ENCODE peak calls at places on chromosomes 3 and 15, in seven cellular contexts. One of them, this sample, is unnamed.

GRCh38 chr3:123159926-123160635 is 41.7 kb upstream of the SEC22A start:
- DNase-seq in stomach: no peak
- DNase-seq in PC-3: no peak
- DNase-seq in IMR-90: peak; percentile 62
- DNase-seq in psoas muscle: no peak
- DNase-seq in ovary: no peak
- DNase-seq in Panc1: no peak
- DNase-seq in this sample: no peak

GRCh38 chr3:34942256-34942655 is 697.1 kb upstream of the ARPP21 start:
- DNase-seq in stomach: no peak
- DNase-seq in PC-3: no peak
- DNase-seq in IMR-90: no peak
- DNase-seq in psoas muscle: no peak
- DNase-seq in ovary: no peak
- DNase-seq in Panc1: no peak
- DNase-seq in this sample: no peak

GRCh38 chr15:96181873-96182301 is 148.6 kb upstream of the NR2F2 start:
- DNase-seq in stomach: no peak
- DNase-seq in PC-3: no peak
- DNase-seq in IMR-90: peak; percentile 88
- DNase-seq in psoas muscle: peak; percentile 81
- DNase-seq in ovary: peak; percentile 81
- DNase-seq in Panc1: no peak
- DNase-seq in this sample: peak; percentile 57

GRCh38 chr3:180416111-180416541 is 185.8 kb upstream of the TTC14 start:
- DNase-seq in stomach: no peak
- DNase-seq in PC-3: peak; percentile 86
- DNase-seq in IMR-90: peak; percentile 35
- DNase-seq in psoas muscle: no peak
- DNase-seq in ovary: no peak
- DNase-seq in Panc1: peak; percentile 18
- DNase-seq in this sample: no peak

GRCh38 chr3:143252931-143253330 is 133.4 kb downstream of the CHST2 start:
- DNase-seq in stomach: no peak
- DNase-seq in PC-3: no peak
- DNase-seq in IMR-90: no peak
- DNase-seq in psoas muscle: no peak
- DNase-seq in ovary: no peak
- DNase-seq in Panc1: no peak
- DNase-seq in this sample: no peak

GRCh38 chr15:29124581-29125381 is 144.8 kb downstream of the NSMCE3 start:
- DNase-seq in stomach: no peak
- DNase-seq in PC-3: peak; percentile 28
- DNase-seq in IMR-90: peak; percentile 12
- DNase-seq in psoas muscle: peak; percentile 28
- DNase-seq in ovary: no peak
- DNase-seq in Panc1: no peak
- DNase-seq in this sample: peak; percentile 2

GRCh38 chr15:35491999-35492398 is 54.0 kb downstream of the DPH6 start:
- DNase-seq in stomach: no peak
- DNase-seq in PC-3: no peak
- DNase-seq in IMR-90: no peak
- DNase-seq in psoas muscle: no peak
- DNase-seq in ovary: no peak
- DNase-seq in Panc1: no peak
- DNase-seq in this sample: no peak

GRCh38 chr3:150407051-150407817 is 864 bp upstream of the TSC22D2 start:
- DNase-seq in stomach: no peak
- DNase-seq in PC-3: peak; percentile 44
- DNase-seq in IMR-90: peak; percentile 22
- DNase-seq in psoas muscle: no peak
- DNase-seq in ovary: peak; percentile 26
- DNase-seq in Panc1: no peak
- DNase-seq in this sample: no peak

GRCh38 chr3:71309342-71309741 is 274.2 kb downstream of the FOXP1 start:
- DNase-seq in stomach: no peak
- DNase-seq in PC-3: no peak
- DNase-seq in IMR-90: no peak
- DNase-seq in psoas muscle: no peak
- DNase-seq in ovary: no peak
- DNase-seq in Panc1: no peak
- DNase-seq in this sample: no peak

GRCh38 chr3:23017800-23018199 is 185.3 kb upstream of the UBE2E2 start:
- DNase-seq in stomach: no peak
- DNase-seq in PC-3: peak; percentile 97
- DNase-seq in IMR-90: peak; percentile 33
- DNase-seq in psoas muscle: no peak
- DNase-seq in ovary: no peak
- DNase-seq in Panc1: no peak
- DNase-seq in this sample: no peak

GRCh38 chr3:147369671-147370123 is 36.6 kb downstream of the ZIC4 start:
- DNase-seq in stomach: no peak
- DNase-seq in PC-3: no peak
- DNase-seq in IMR-90: no peak
- DNase-seq in psoas muscle: no peak
- DNase-seq in ovary: no peak
- DNase-seq in Panc1: no peak
- DNase-seq in this sample: no peak

GRCh38 chr3:118932822-118933558 is 101.7 kb downstream of the IGSF11 start:
- DNase-seq in stomach: peak; percentile 38
- DNase-seq in PC-3: no peak
- DNase-seq in IMR-90: no peak
- DNase-seq in psoas muscle: peak; percentile 87
- DNase-seq in ovary: peak; percentile 27
- DNase-seq in Panc1: no peak
- DNase-seq in this sample: peak; percentile 50

GRCh38 chr3:117681619-117682018 is 972.0 kb downstream of the TUSC7 start:
- DNase-seq in stomach: no peak
- DNase-seq in PC-3: no peak
- DNase-seq in IMR-90: peak; percentile 87
- DNase-seq in psoas muscle: no peak
- DNase-seq in ovary: no peak
- DNase-seq in Panc1: no peak
- DNase-seq in this sample: no peak

GRCh38 chr3:31804251-31805051 is 176.6 kb downstream of the OSBPL10 start:
- DNase-seq in stomach: no peak
- DNase-seq in PC-3: peak; percentile 32
- DNase-seq in IMR-90: no peak
- DNase-seq in psoas muscle: no peak
- DNase-seq in ovary: no peak
- DNase-seq in Panc1: no peak
- DNase-seq in this sample: no peak

GRCh38 chr15:89444855-89445254 is 51.5 kb downstream of the RHCG start:
- DNase-seq in stomach: no peak
- DNase-seq in PC-3: no peak
- DNase-seq in IMR-90: no peak
- DNase-seq in psoas muscle: no peak
- DNase-seq in ovary: no peak
- DNase-seq in Panc1: no peak
- DNase-seq in this sample: no peak

GRCh38 chr3:53675022-53675697 is 171.1 kb downstream of the CHDH start:
- DNase-seq in stomach: no peak
- DNase-seq in PC-3: no peak
- DNase-seq in IMR-90: no peak
- DNase-seq in psoas muscle: no peak
- DNase-seq in ovary: no peak
- DNase-seq in Panc1: no peak
- DNase-seq in this sample: no peak

DNA sequence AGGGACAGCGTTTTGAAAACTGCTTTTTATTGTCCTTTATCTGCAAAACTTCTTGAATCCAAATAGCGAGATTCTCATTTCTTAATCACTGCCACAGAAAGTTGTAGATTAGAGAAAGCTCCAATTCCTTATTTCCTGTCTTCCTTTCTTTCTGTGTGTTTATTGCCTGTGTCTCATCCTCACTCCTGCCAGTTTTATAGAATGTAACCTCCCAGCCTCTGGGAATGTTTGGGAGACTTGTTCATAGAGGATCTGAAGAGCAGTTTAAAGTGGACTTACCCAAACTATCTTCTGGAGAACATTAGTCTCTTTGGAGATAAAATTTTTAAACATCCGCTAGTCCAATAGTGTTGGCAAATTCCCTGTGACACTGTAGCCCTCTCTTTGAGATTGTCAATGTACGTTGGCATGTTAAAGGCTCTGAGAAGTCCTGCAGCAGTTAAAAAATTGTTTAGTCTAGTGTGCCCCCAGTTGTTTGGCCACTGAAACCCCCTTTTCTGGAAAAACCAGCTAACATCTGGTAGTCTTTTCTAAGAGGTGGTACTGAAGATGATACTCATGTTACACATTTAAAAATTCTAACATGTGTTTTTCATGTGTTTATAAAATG is 50.5 kb downstream of the FLNB start:
- DNase-seq in stomach: no peak
- DNase-seq in PC-3: peak; percentile 65
- DNase-seq in IMR-90: peak; percentile 87
- DNase-seq in psoas muscle: no peak
- DNase-seq in ovary: no peak
- DNase-seq in Panc1: no peak
- DNase-seq in this sample: no peak
- H3K4me1 ChIP-seq in stomach: peaks cover 33% of the 10 kb centered on the region
- H3K4me1 ChIP-seq in PC-3: peaks cover 60% of the 10 kb centered on the region
- H3K4me1 ChIP-seq in IMR-90: peaks cover 36% of the 10 kb centered on the region
- H3K4me1 ChIP-seq in psoas muscle: peaks cover 3% of the 10 kb centered on the region
- H3K4me1 ChIP-seq in ovary: peaks cover 14% of the 10 kb centered on the region
- H3K4me1 ChIP-seq in Panc1: peaks cover 73% of the 10 kb centered on the region
- H3K4me1 ChIP-seq in this sample: no peaks in the 10 kb centered on the region

DNA sequence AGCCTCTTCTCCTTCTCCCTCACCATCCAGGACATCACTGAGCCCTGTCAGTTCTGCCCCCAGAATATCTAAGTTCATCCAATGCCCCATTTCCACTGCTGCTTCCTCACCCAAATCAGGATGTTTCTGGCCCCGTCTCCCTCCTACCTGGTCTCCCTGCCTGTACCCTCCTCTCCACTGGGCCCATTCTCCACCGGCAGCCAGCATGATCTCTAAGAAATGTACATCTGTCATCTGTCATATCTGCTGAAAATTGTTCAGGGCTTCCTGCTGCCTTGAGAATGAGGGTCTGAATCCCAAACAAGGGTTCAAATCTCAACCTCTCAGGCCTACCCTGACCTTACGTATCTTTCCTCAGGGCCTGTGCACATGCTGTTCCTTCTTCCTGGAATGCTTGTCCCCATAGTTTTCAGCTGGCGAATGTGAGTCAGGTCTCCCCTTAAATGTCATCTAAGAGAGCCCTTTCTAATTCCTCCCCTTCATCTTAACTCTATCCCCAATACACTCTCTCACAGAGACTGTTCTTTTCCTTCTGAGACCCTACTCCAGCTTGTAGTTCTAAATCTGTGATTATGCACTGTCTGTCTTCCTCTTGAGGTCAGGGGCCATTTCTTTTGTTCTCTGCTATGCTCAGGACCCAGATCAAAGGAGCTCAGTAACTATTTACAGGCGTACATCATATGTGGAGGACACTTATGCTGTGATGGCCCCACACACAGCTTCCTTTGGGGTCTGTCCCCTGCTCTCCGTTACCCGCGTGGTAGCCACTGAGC is 40.8 kb downstream of the SMAD3 start:
- DNase-seq in stomach: no peak
- DNase-seq in PC-3: no peak
- DNase-seq in IMR-90: no peak
- DNase-seq in psoas muscle: no peak
- DNase-seq in ovary: no peak
- DNase-seq in Panc1: no peak
- DNase-seq in this sample: no peak
- H3K4me1 ChIP-seq in stomach: peaks cover 66% of the 10 kb centered on the region
- H3K4me1 ChIP-seq in PC-3: peaks cover 70% of the 10 kb centered on the region
- H3K4me1 ChIP-seq in IMR-90: peaks cover 75% of the 10 kb centered on the region
- H3K4me1 ChIP-seq in psoas muscle: peaks cover 96% of the 10 kb centered on the region
- H3K4me1 ChIP-seq in ovary: peaks cover 48% of the 10 kb centered on the region
- H3K4me1 ChIP-seq in Panc1: peaks cover 100% of the 10 kb centered on the region
- H3K4me1 ChIP-seq in this sample: peaks cover 26% of the 10 kb centered on the region

GRCh38 chr15:90598679-90599078 is 69.0 kb downstream of the CRTC3 start:
- DNase-seq in stomach: no peak
- DNase-seq in PC-3: no peak
- DNase-seq in IMR-90: no peak
- DNase-seq in psoas muscle: no peak
- DNase-seq in ovary: no peak
- DNase-seq in Panc1: no peak
- DNase-seq in this sample: no peak
- H3K4me1 ChIP-seq in stomach: peaks cover 45% of the 10 kb centered on the region
- H3K4me1 ChIP-seq in PC-3: peaks cover 13% of the 10 kb centered on the region
- H3K4me1 ChIP-seq in IMR-90: peaks cover 17% of the 10 kb centered on the region
- H3K4me1 ChIP-seq in psoas muscle: peaks cover 47% of the 10 kb centered on the region
- H3K4me1 ChIP-seq in ovary: peaks cover 22% of the 10 kb centered on the region
- H3K4me1 ChIP-seq in Panc1: no peaks in the 10 kb centered on the region
- H3K4me1 ChIP-seq in this sample: peaks cover 41% of the 10 kb centered on the region

GRCh38 chr15:64800476-64800875 is 25.0 kb downstream of the PIF1 start:
- DNase-seq in stomach: no peak
- DNase-seq in PC-3: peak; percentile 24
- DNase-seq in IMR-90: no peak
- DNase-seq in psoas muscle: no peak
- DNase-seq in ovary: no peak
- DNase-seq in Panc1: no peak
- DNase-seq in this sample: no peak
- H3K4me1 ChIP-seq in stomach: no peaks in the 10 kb centered on the region
- H3K4me1 ChIP-seq in PC-3: no peaks in the 10 kb centered on the region
- H3K4me1 ChIP-seq in IMR-90: peaks cover 6% of the 10 kb centered on the region
- H3K4me1 ChIP-seq in psoas muscle: no peaks in the 10 kb centered on the region
- H3K4me1 ChIP-seq in ovary: peaks cover 4% of the 10 kb centered on the region
- H3K4me1 ChIP-seq in Panc1: no peaks in the 10 kb centered on the region
- H3K4me1 ChIP-seq in this sample: no peaks in the 10 kb centered on the region

DNA sequence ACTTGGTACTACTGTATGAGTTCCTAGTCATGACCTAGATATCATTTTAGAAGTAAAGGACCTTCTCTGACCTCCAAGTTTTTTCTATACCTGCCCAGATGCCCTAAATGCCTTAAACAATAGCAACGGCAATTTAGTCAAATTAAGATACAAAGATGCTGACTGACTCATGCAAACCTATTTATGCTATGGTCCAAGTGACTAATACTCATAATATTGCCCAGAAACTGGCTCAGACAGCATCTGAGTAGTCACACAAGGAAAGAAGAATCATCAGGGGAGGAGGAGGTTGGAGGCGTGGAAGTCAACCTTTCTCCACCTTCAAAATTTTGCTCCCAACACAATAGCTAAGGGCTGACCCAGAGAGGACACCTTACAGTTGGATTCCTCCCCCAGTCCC is 6.8 kb downstream of the FYCO1 start:
- DNase-seq in stomach: no peak
- DNase-seq in PC-3: peak; percentile 88
- DNase-seq in IMR-90: peak; percentile 91
- DNase-seq in psoas muscle: no peak
- DNase-seq in ovary: no peak
- DNase-seq in Panc1: no peak
- DNase-seq in this sample: no peak
- H3K4me1 ChIP-seq in stomach: peaks cover 97% of the 10 kb centered on the region
- H3K4me1 ChIP-seq in PC-3: peaks cover 61% of the 10 kb centered on the region
- H3K4me1 ChIP-seq in IMR-90: peaks cover 54% of the 10 kb centered on the region
- H3K4me1 ChIP-seq in psoas muscle: peaks cover 98% of the 10 kb centered on the region
- H3K4me1 ChIP-seq in ovary: peaks cover 67% of the 10 kb centered on the region
- H3K4me1 ChIP-seq in Panc1: peaks cover 4% of the 10 kb centered on the region
- H3K4me1 ChIP-seq in this sample: peaks cover 82% of the 10 kb centered on the region

GRCh38 chr15:75584121-75584520 is 5.0 kb upstream of the PTPN9 start:
- DNase-seq in stomach: no peak
- DNase-seq in PC-3: no peak
- DNase-seq in IMR-90: peak; percentile 24
- DNase-seq in psoas muscle: no peak
- DNase-seq in ovary: no peak
- DNase-seq in Panc1: no peak
- DNase-seq in this sample: no peak
- H3K4me1 ChIP-seq in stomach: no peaks in the 10 kb centered on the region
- H3K4me1 ChIP-seq in PC-3: peaks cover 5% of the 10 kb centered on the region
- H3K4me1 ChIP-seq in IMR-90: peaks cover 2% of the 10 kb centered on the region
- H3K4me1 ChIP-seq in psoas muscle: no peaks in the 10 kb centered on the region
- H3K4me1 ChIP-seq in ovary: no peaks in the 10 kb centered on the region
- H3K4me1 ChIP-seq in Panc1: peaks cover 5% of the 10 kb centered on the region
- H3K4me1 ChIP-seq in this sample: peaks cover 9% of the 10 kb centered on the region

GRCh38 chr15:39179980-39180379 is 400.9 kb upstream of the THBS1 start:
- DNase-seq in stomach: no peak
- DNase-seq in PC-3: no peak
- DNase-seq in IMR-90: peak; percentile 36
- DNase-seq in psoas muscle: no peak
- DNase-seq in ovary: no peak
- DNase-seq in Panc1: no peak
- DNase-seq in this sample: no peak
- H3K4me1 ChIP-seq in stomach: no peaks in the 10 kb centered on the region
- H3K4me1 ChIP-seq in PC-3: peaks cover 64% of the 10 kb centered on the region
- H3K4me1 ChIP-seq in IMR-90: peaks cover 20% of the 10 kb centered on the region
- H3K4me1 ChIP-seq in psoas muscle: no peaks in the 10 kb centered on the region
- H3K4me1 ChIP-seq in ovary: peaks cover 9% of the 10 kb centered on the region
- H3K4me1 ChIP-seq in Panc1: no peaks in the 10 kb centered on the region
- H3K4me1 ChIP-seq in this sample: no peaks in the 10 kb centered on the region

This sample was measured in right lobe of liver.